ENCODE peak calls at places on chromosomes 16 and 17, in six cellular contexts. A, E, Q, M, V and U are unnamed samples.
A peak's percentile ranks its signal among the peaks of the same experiment; 100 is the strongest.

GRCh38 chr17:81831563-81831956 is 1.5 kb downstream of the MCRIP1 start:
- DNase-seq in A (no peak), E (no peak), Q (no peak), M (no peak), V (no peak), U (no peak)

GRCh38 chr16:86408685-86409084 is 101.6 kb upstream of the FOXF1 start:
- DNase-seq in A (no peak), E (no peak), Q (no peak), M (no peak), V (no peak), U (no peak)

GRCh38 chr17:50421308-50422031 is 4.5 kb upstream of the ACSF2 start:
- DNase-seq in A (no peak), E (no peak), Q (no peak), M (no peak), V (no peak), U (peak; percentile 5)

GRCh38 chr17:48335858-48336500 is 94.0 kb downstream of the SKAP1 start:
- DNase-seq in A (no peak), E (no peak), Q (peak; percentile 51), M (peak; percentile 58), V (no peak), U (no peak)

GRCh38 chr17:31296156-31296555 is 883 bp downstream of the OMG start:
- DNase-seq in A (no peak), E (no peak), Q (no peak), M (no peak), V (no peak), U (no peak)

GRCh38 chr17:59916446-59916845 is 23.5 kb downstream of the RPS6KB1 start:
- DNase-seq in A (no peak), E (no peak), Q (no peak), M (no peak), V (no peak), U (no peak)

GRCh38 chr17:57485566-57485865 is 229.2 kb downstream of the MSI2 start:
- DNase-seq in A (no peak), E (peak; percentile 7), Q (no peak), M (no peak), V (no peak), U (no peak)

GRCh38 chr17:45311762-45312476 is 4.9 kb downstream of the MAP3K14 start:
- DNase-seq in A (peak; percentile 63), E (peak; percentile 85), Q (no peak), M (no peak), V (peak; percentile 84), U (peak; percentile 59)

GRCh38 chr17:67974598-67975066 is 21.6 kb downstream of the C17orf58 start:
- DNase-seq in A (no peak), E (no peak), Q (peak; percentile 65), M (peak; percentile 5), V (no peak), U (no peak)

GRCh38 chr17:59154721-59155438 is at the start of gene SKA2:
- DNase-seq in A (peak; percentile 96), E (peak; percentile 98), Q (peak; percentile 99), M (peak; percentile 100), V (peak; percentile 91), U (peak; percentile 99)

GRCh38 chr16:75861981-75862380 is 135.7 kb upstream of the CPHXL start:
- DNase-seq in A (no peak), E (no peak), Q (no peak), M (no peak), V (no peak), U (no peak)

GRCh38 chr17:63476857-63477470 is at the start of gene ACE:
- DNase-seq in A (peak; percentile 41), E (peak; percentile 66), Q (peak; percentile 76), M (no peak), V (no peak), U (peak; percentile 8)

GRCh38 chr17:64148017-64148631 is 18.2 kb upstream of the ERN1 start:
- DNase-seq in A (no peak), E (no peak), Q (no peak), M (no peak), V (no peak), U (no peak)

GRCh38 chr16:31527617-31528287 is at the start of gene AHSP:
- DNase-seq in A (no peak), E (no peak), Q (no peak), M (no peak), V (no peak), U (no peak)

GRCh38 chr17:64984181-64984580 is 64.9 kb upstream of the LRRC37A3 start:
- DNase-seq in A (no peak), E (no peak), Q (no peak), M (no peak), V (no peak), U (no peak)

GRCh38 chr17:68061512-68062313 is 26.2 kb downstream of the KPNA2 start:
- DNase-seq in A (no peak), E (no peak), Q (no peak), M (no peak), V (no peak), U (no peak)

GRCh38 chr17:1147664-1148063 is 32.1 kb downstream of the ABR start:
- DNase-seq in A (no peak), E (no peak), Q (peak; percentile 78), M (peak; percentile 42), V (no peak), U (no peak)

GRCh38 chr17:32277284-32277683 is 11.7 kb downstream of the RHBDL3 start:
- DNase-seq in A (no peak), E (no peak), Q (peak; percentile 75), M (no peak), V (no peak), U (no peak)

GRCh38 chr16:22898131-22898530 is 84.2 kb downstream of the HS3ST2 start:
- DNase-seq in A (no peak), E (no peak), Q (no peak), M (no peak), V (no peak), U (no peak)

GRCh38 chr17:81004336-81005015 is 12.8 kb downstream of the CHMP6 start:
- DNase-seq in A (no peak), E (peak; percentile 19), Q (peak; percentile 39), M (no peak), V (no peak), U (no peak)

GRCh38 chr17:48244121-48244711 is 136.7 kb downstream of the SNX11 start:
- DNase-seq in A (no peak), E (no peak), Q (no peak), M (no peak), V (no peak), U (no peak)

GRCh38 chr17:57685499-57686132 is 59.5 kb downstream of the CCDC182 start:
- DNase-seq in A (no peak), E (no peak), Q (no peak), M (no peak), V (no peak), U (no peak)

GRCh38 chr16:69926241-69926640 is 24.9 kb upstream of the CLEC18A start:
- DNase-seq in A (no peak), E (no peak), Q (no peak), M (no peak), V (no peak), U (no peak)

GRCh38 chr17:78346605-78347250 is 13.1 kb downstream of the SOCS3 start:
- DNase-seq in A (no peak), E (no peak), Q (no peak), M (no peak), V (no peak), U (no peak)

DNA sequence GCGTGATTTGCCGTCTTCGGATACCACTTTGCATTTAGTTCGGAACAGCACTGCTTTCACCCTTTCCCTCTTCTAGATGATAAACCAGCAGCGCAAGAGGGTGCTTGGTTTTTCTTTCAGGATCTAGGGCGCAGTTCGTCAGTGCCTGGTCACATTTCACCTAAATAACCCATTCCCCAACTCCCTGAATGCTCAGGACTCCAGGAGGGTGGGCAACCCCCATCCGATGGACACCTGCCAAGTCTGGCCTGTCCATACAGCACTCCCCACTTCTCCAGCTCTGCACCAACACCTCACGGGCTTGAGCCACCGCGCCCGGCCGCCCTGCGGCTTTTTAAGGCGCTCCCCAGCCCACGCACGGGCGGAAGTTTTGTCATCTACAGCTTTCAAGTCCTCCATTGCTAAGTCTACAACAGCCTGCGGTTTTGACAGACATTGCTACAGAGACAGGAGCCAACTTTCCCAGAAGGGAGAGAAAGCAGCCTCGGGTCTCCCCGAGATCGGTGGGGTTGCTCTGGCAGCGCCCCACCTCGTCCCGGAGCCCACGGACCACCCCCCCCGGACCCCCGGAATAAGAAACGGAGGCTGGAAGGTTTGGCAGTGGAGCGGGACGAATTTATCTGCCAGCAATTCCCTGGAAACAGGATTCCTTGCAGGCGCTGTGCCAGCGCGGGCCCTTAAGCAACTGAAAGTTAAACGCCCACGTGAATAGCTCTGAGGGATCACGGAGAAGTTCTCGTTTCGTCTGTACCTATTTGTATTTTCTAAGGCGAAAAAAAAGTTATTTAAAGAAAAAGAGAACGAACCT is 38.6 kb upstream of the SLFN13 start:
- DNase-seq in A (peak; percentile 41), E (peak; percentile 83), Q (no peak), M (no peak), V (peak; percentile 59), U (peak; percentile 84)
- H3K4me3 ChIP-seq in A (peak overlapping the region; percentile 62), E (peak overlapping the region; percentile 82), Q (peak overlapping the region; percentile 2), M (no peak overlapping the region), V (peak overlapping the region; percentile 54), U (peak overlapping the region; percentile 92)

GRCh38 chr17:74431568-74432483 is at the start of gene GPRC5C:
- DNase-seq in A (peak; percentile 79), E (peak; percentile 91), Q (peak; percentile 83), M (peak; percentile 62), V (peak; percentile 42), U (peak; percentile 24)
- H3K4me1 ChIP-seq in A (peaks cover 91% of the 10 kb centered on the region), E (peaks cover 4% of the 10 kb centered on the region), Q (peaks cover 33% of the 10 kb centered on the region), M (peaks cover 19% of the 10 kb centered on the region), V (peaks cover 17% of the 10 kb centered on the region), U (no peaks in the 10 kb centered on the region)

DNA sequence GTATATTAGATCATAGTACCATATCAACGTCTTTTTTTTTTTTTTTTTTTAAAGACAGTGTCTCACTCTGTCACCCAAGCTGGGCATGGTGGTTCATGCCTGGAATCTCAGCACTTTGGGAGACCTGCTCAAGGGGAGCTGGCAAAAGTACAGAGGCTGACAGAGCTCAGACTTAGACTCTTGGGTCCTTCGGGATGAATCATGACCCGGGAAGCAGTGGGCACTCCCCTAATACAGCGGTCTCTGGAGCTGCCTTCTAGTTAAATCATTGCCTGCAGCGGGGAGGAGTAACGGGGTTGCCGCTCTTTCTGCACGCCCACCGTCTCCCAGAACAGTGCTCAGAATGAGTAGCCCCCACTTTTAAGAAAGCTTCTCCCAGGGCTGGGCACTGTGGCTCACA is 174.4 kb downstream of the CPPED1 start:
- DNase-seq in A (no peak), E (no peak), Q (no peak), M (no peak), V (no peak), U (no peak)
- H3K27ac ChIP-seq in A (no peak overlapping the region), E (no peak overlapping the region), Q (no peak overlapping the region), M (no peak overlapping the region), V (no peak overlapping the region), U (no peak overlapping the region)

GRCh38 chr17:75518201-75518600 is 1.9 kb downstream of the TSEN54 start:
- DNase-seq in A (no peak), E (no peak), Q (no peak), M (no peak), V (peak; percentile 50), U (peak; percentile 26)
- H3K4me3 ChIP-seq in A (no peak overlapping the region), E (no peak overlapping the region), Q (no peak overlapping the region), M (no peak overlapping the region), V (no peak overlapping the region), U (peak overlapping the region; percentile 84)